ENCODE peak calls at places on chromosomes 5 and 9, in eight cellular contexts. C is T-helper 1 cell; Z is H7; L is stimulated activated CD4-positive, alpha-beta T cell treated with anti-CD3 and anti-CD28 coated beads, Interleukin-2, amount 100 ng/mL, for 24 hours; E is activated CD4-positive, CD25-positive, alpha-beta regulatory T cell treated with anti-CD3 and anti-CD28 coated beads, Interleukin-2, amount 50 U/mL, for 16 hours; W is NCI-H187 treated with DMSO at 0.1 percent for 48 hours; M is pons; K is kidney epithelial cell. V is an unnamed sample.

GRCh38 chr5:123617561-123617960 is 105.6 kb downstream of the CSNK1G3 start:
- DNase-seq in C (no peak), Z (no peak), L (no peak), E (no peak), W (no peak), M (no peak), K (no peak), V (no peak)

GRCh38 chr9:14198544-14199510 is 115.1 kb downstream of the NFIB start:
- DNase-seq in C (no peak), Z (no peak), L (no peak), E (no peak), W (no peak), M (peak), K (no peak), V (no peak)

GRCh38 chr5:64758916-64759315 is 9.6 kb downstream of the SREK1IP1 start:
- DNase-seq in C (no peak), Z (no peak), L (no peak), E (no peak), W (no peak), M (no peak), K (no peak), V (no peak)

GRCh38 chr9:81193362-81194339 is 495.7 kb downstream of the TLE1 start:
- DNase-seq in C (no peak), Z (no peak), L (no peak), E (no peak), W (no peak), M (no peak), K (no peak), V (no peak)

GRCh38 chr9:79001012-79001411 is 570.8 kb upstream of the TLE4 start:
- DNase-seq in C (no peak), Z (no peak), L (no peak), E (no peak), W (no peak), M (no peak), K (no peak), V (no peak)

GRCh38 chr5:39014544-39014943 is 59.7 kb downstream of the RICTOR start:
- DNase-seq in C (no peak), Z (no peak), L (no peak), E (no peak), W (no peak), M (no peak), K (peak), V (no peak)

GRCh38 chr9:137924169-137924568 is 46.6 kb downstream of the CACNA1B start:
- DNase-seq in C (no peak), Z (no peak), L (no peak), E (no peak), W (no peak), M (no peak), K (no peak), V (no peak)

GRCh38 chr9:116798521-116798920 is 111.4 kb downstream of the TRIM32 start:
- DNase-seq in C (no peak), Z (no peak), L (no peak), E (no peak), W (no peak), M (no peak), K (no peak), V (no peak)

GRCh38 chr5:1564182-1564748 is 40.5 kb upstream of the LPCAT1 start:
- DNase-seq in C (no peak), Z (peak), L (no peak), E (no peak), W (no peak), M (peak), K (peak), V (no peak)

GRCh38 chr5:66958984-66959641 is 237.5 kb downstream of the CD180 start:
- DNase-seq in C (no peak), Z (peak), L (no peak), E (no peak), W (no peak), M (peak), K (peak), V (no peak)

GRCh38 chr5:177576169-177576568 is 15.8 kb upstream of the TMED9 start:
- DNase-seq in C (no peak), Z (no peak), L (no peak), E (no peak), W (no peak), M (no peak), K (no peak), V (no peak)

GRCh38 chr9:75235632-75236031 is 147.3 kb downstream of the OSTF1 start:
- DNase-seq in C (no peak), Z (no peak), L (no peak), E (no peak), W (no peak), M (no peak), K (no peak), V (no peak)

GRCh38 chr5:39423331-39423751 is 1.4 kb downstream of the DAB2 start:
- DNase-seq in C (no peak), Z (no peak), L (no peak), E (no peak), W (no peak), M (no peak), K (no peak), V (no peak)

GRCh38 chr5:59124983-59125960 is 542.4 kb downstream of the RAB3C start:
- DNase-seq in C (no peak), Z (no peak), L (peak), E (no peak), W (peak), M (no peak), K (no peak), V (no peak)

GRCh38 chr5:10524376-10525123 is 39.3 kb upstream of the ANKRD33B start:
- DNase-seq in C (no peak), Z (no peak), L (no peak), E (no peak), W (no peak), M (peak), K (no peak), V (no peak)

GRCh38 chr9:89542461-89543021 is 44.6 kb upstream of the SEMA4D start:
- DNase-seq in C (no peak), Z (no peak), L (no peak), E (no peak), W (no peak), M (peak), K (no peak), V (peak)

GRCh38 chr9:81372628-81373191 is 316.6 kb downstream of the TLE1 start:
- DNase-seq in C (no peak), Z (no peak), L (no peak), E (no peak), W (no peak), M (no peak), K (no peak), V (no peak)

GRCh38 chr5:54717870-54718269 is 200.3 kb downstream of the SNX18 start:
- DNase-seq in C (no peak), Z (no peak), L (peak), E (no peak), W (no peak), M (no peak), K (no peak), V (no peak)

V was measured in germinal center.